ENCODE peak calls at places on chromosomes 12 and 14, in nine cellular contexts. Q is CD8-positive, alpha-beta memory T cell; X is cardiac fibroblast; A is neural progenitor cell; H is vagina; L is small intestine; T is astrocyte of the spinal cord; B is GM23338; I is lower leg skin. G is an unnamed sample.

GRCh38 chr12:28618171-28618570 is 427.9 kb downstream of the CCDC91 start:
- DNase-seq in Q (no peak), X (peak; percentile 36), A (no peak), H (no peak), L (no peak), T (no peak), B (no peak), I (no peak), G (no peak)

GRCh38 chr14:77085538-77085937 is 12.5 kb upstream of the CIPC start:
- DNase-seq in Q (no peak), X (no peak), A (peak; percentile 75), H (no peak), L (no peak), T (no peak), B (peak; percentile 43), I (no peak), G (no peak)

GRCh38 chr12:54006700-54007220 is 2.0 kb upstream of the HOXC8 start:
- DNase-seq in Q (no peak), X (no peak), A (no peak), H (no peak), L (no peak), T (no peak), B (no peak), I (no peak), G (no peak)

GRCh38 chr14:63986789-63987533 is 134.2 kb downstream of the SYNE2 start:
- DNase-seq in Q (no peak), X (peak; percentile 88), A (no peak), H (no peak), L (peak; percentile 68), T (peak; percentile 65), B (no peak), I (no peak), G (peak; percentile 87)

GRCh38 chr14:100531591-100532121 is 55.6 kb downstream of the BEGAIN start:
- DNase-seq in Q (no peak), X (no peak), A (no peak), H (no peak), L (no peak), T (no peak), B (no peak), I (no peak), G (no peak)

GRCh38 chr12:53499261-53500118 is at the start of gene MAP3K12:
- DNase-seq in Q (peak; percentile 57), X (peak; percentile 85), A (peak; percentile 89), H (no peak), L (peak; percentile 39), T (peak; percentile 51), B (peak; percentile 86), I (peak; percentile 63), G (no peak)

GRCh38 chr12:80708535-80709328 is 1.3 kb downstream of the MYF6 start:
- DNase-seq in Q (no peak), X (no peak), A (peak; percentile 61), H (no peak), L (no peak), T (peak; percentile 12), B (peak; percentile 60), I (no peak), G (no peak)

GRCh38 chr12:51884676-51885229 is 3.1 kb upstream of the ANKRD33 start:
- DNase-seq in Q (no peak), X (no peak), A (no peak), H (no peak), L (peak; percentile 75), T (no peak), B (no peak), I (no peak), G (no peak)

GRCh38 chr14:91114079-91115065 is 499 bp downstream of the DGLUCY start:
- DNase-seq in Q (peak; percentile 48), X (peak; percentile 57), A (peak; percentile 95), H (no peak), L (peak; percentile 98), T (peak; percentile 79), B (peak; percentile 94), I (peak; percentile 79), G (no peak)

GRCh38 chr14:103099733-103100280 is 5.3 kb downstream of the EXOC3L4 start:
- DNase-seq in Q (no peak), X (no peak), A (no peak), H (no peak), L (no peak), T (no peak), B (no peak), I (no peak), G (no peak)

GRCh38 chr12:108846320-108846719 is 11.1 kb downstream of the SSH1 start:
- DNase-seq in Q (no peak), X (no peak), A (no peak), H (no peak), L (no peak), T (no peak), B (no peak), I (no peak), G (no peak)

DNA sequence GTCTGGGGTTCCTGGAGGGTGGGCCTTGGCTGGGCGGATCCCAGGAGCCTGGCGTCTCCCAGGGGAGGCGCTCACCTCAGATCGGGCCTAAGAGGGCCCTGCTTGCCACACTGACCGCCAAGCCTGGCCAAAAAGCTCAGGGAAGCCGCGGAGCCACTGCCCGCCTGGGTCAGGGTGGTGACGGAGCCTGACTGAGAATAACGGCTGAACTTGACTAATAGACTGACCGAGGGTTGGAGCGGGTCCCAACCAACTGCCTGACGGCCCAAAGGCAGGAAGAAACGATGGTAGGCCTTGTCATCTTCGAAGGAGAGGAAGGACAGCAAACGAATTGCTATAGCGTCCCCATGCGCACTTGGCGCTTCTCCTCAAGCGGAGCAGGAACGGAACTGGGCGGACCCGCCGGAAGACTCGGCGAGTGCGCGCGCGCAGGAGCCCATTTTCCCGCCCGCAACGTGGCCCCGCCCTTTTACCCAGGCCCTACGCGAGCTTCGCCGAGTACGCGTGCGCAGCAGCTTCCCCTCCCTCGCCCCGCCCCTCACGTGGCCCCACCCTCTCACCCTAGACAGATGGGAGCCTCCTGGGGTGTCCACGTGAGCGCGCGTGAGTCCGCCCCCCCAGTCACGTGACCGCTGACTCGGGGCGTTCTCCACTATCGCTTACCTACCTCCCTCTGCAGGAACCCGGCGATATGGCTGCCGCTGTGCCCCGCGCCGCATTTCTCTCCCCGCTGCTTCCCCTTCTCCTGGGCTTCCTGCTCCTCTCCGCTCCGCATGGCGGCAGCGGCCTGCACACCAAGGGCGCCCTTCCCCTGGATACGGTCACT is at the start of the genes ERP29 and TMEM116:
- DNase-seq in Q (peak; percentile 100), X (peak; percentile 99), A (peak; percentile 99), H (peak; percentile 98), L (peak; percentile 99), T (peak; percentile 99), B (peak; percentile 99), I (peak; percentile 100), G (peak; percentile 96)
- H3K4me3 ChIP-seq in Q (peak within 1 kb of the TSS; percentile 90), X (peak within 1 kb of the TSS; percentile 91), A (peak within 1 kb of the TSS; percentile 91), H (peak within 1 kb of the TSS; percentile 91), L (peak within 1 kb of the TSS; percentile 65), T (peak within 1 kb of the TSS; percentile 89), B (peak within 1 kb of the TSS; percentile 100), I (peak within 1 kb of the TSS; percentile 96), G (peak within 1 kb of the TSS; percentile 94)

GRCh38 chr14:79783061-79783460 is 428.2 kb downstream of the DIO2 start:
- DNase-seq in Q (no peak), X (no peak), A (no peak), H (no peak), L (peak; percentile 20), T (no peak), B (no peak), I (no peak), G (no peak)

GRCh38 chr14:79781882-79782281 is 429.4 kb downstream of the DIO2 start:
- DNase-seq in Q (no peak), X (peak; percentile 1), A (no peak), H (no peak), L (no peak), T (peak; percentile 55), B (no peak), I (no peak), G (no peak)
- H3K4me3 ChIP-seq in Q (no peak overlapping the region), X (no peak overlapping the region), A (no peak overlapping the region), H (no peak overlapping the region), L (no peak overlapping the region), T (no peak overlapping the region), B (no peak overlapping the region), I (no peak overlapping the region), G (no peak overlapping the region)

GRCh38 chr12:94616217-94616729 is 34.1 kb downstream of the TMCC3 start:
- DNase-seq in Q (no peak), X (peak; percentile 18), A (peak; percentile 22), H (no peak), L (no peak), T (no peak), B (peak; percentile 17), I (no peak), G (no peak)
- H3K4me3 ChIP-seq in Q (no peak overlapping the region), X (no peak overlapping the region), A (no peak overlapping the region), H (no peak overlapping the region), L (no peak overlapping the region), T (no peak overlapping the region), B (no peak overlapping the region), I (no peak overlapping the region), G (no peak overlapping the region)

DNA sequence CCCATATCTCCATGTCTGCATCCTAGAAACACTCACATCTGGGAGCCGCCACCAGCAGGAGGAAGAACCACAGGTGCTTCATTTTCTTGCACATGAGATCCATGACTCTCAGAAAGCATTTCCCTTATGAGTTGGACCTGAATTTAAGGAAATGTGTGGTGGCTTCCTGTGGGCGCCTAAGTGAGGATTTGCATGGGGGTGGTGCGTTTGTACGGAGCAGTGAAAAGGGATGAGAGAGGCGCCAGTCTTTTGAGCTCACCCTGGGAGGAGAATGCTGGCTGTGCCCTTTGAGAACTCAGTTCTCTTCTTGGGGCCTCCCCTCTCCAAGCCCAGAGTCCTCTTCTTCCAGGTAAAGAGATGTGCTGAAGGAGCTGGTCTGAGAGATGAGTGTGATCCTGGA is 895.7 kb downstream of the TMEM121 start:
- DNase-seq in Q (no peak), X (no peak), A (no peak), H (no peak), L (no peak), T (no peak), B (no peak), I (no peak), G (no peak)
- H3K4me3 ChIP-seq in Q (no peak overlapping the region), X (no peak overlapping the region), A (no peak overlapping the region), H (no peak overlapping the region), L (no peak overlapping the region), T (no peak overlapping the region), B (no peak overlapping the region), I (no peak overlapping the region), G (no peak overlapping the region)

GRCh38 chr12:2035421-2036080 is 17.2 kb upstream of the CACNA1C start:
- DNase-seq in Q (no peak), X (no peak), A (no peak), H (no peak), L (no peak), T (no peak), B (no peak), I (no peak), G (no peak)
- H3K4me3 ChIP-seq in Q (peak overlapping the region; percentile 70), X (peak overlapping the region; percentile 35), A (peak overlapping the region; percentile 39), H (peak overlapping the region; percentile 39), L (no peak overlapping the region), T (peak overlapping the region; percentile 31), B (peak overlapping the region; percentile 51), I (no peak overlapping the region), G (peak overlapping the region; percentile 39)

GRCh38 chr12:63075376-63076000 is 75.5 kb downstream of the AVPR1A start:
- DNase-seq in Q (no peak), X (no peak), A (no peak), H (no peak), L (peak; percentile 81), T (no peak), B (no peak), I (no peak), G (no peak)
- H3K4me3 ChIP-seq in Q (no peak overlapping the region), X (no peak overlapping the region), A (no peak overlapping the region), H (no peak overlapping the region), L (no peak overlapping the region), T (no peak overlapping the region), B (no peak overlapping the region), I (no peak overlapping the region), G (no peak overlapping the region)